ENCODE peak calls at places on chromosome 9, in four cellular contexts. M is HT1080, Y is HCEC 1CT, J is NCI-H1092 treated with DMSO at 0.1 percent for 48 hours. P is an unnamed sample.

GRCh38 chr9:92310562-92310961 is 14.6 kb downstream of the NOL8 start:
- DNase-seq in Y (no peak), M (no peak), J (no peak), P (no peak)

GRCh38 chr9:105355810-105356209 is 92.0 kb upstream of the FSD1L start:
- DNase-seq in Y (no peak), J (no peak), M (peak; percentile 6), P (no peak)

GRCh38 chr9:109730228-109730627 is 49.8 kb upstream of the PALM2AKAP2 start:
- DNase-seq in J (peak; percentile 32), M (no peak), Y (no peak), P (no peak)

GRCh38 chr9:13088734-13089427 is 190.6 kb downstream of the MPDZ start:
- DNase-seq in M (peak; percentile 67), Y (peak; percentile 45), J (peak; percentile 95), P (no peak)

GRCh38 chr9:74138182-74138581 is 359.0 kb upstream of the RORB start:
- DNase-seq in J (no peak), Y (no peak), M (no peak), P (no peak)

GRCh38 chr9:114291064-114291474 is 31.8 kb upstream of the ORM1 start:
- DNase-seq in Y (peak; percentile 40), M (peak; percentile 71), J (peak; percentile 24), P (peak; percentile 36)

GRCh38 chr9:116103976-116104820 is 49.4 kb upstream of the PAPPA start:
- DNase-seq in J (no peak), M (no peak), Y (no peak), P (no peak)

GRCh38 chr9:85521331-85522197 is 220.2 kb downstream of the AGTPBP1 start:
- DNase-seq in J (no peak), M (no peak), Y (no peak), P (no peak)

GRCh38 chr9:37146372-37146771 is 26.0 kb downstream of the ZCCHC7 start:
- DNase-seq in Y (no peak), J (no peak), M (no peak), P (no peak)

GRCh38 chr9:116421006-116421538 is 266.0 kb upstream of the TRIM32 start:
- DNase-seq in J (no peak), M (peak; percentile 86), Y (peak; percentile 43), P (no peak)